ENCODE peak calls at places on chromosomes 4 and X, in four cellular contexts. H is A549, N is DND-41, Y is H9. U is an unnamed sample.
A peak's percentile ranks its signal among the peaks of the same experiment; 100 is the strongest.

GRCh38 chrX:17846045-17846444 is 15.1 kb downstream of the RAI2 start:
- DNase-seq in H (no peak), N (no peak), Y (no peak), U (no peak)

GRCh38 chrX:135421932-135422809 is at the start of gene SMIM10L2A:
- DNase-seq in H (no peak), N (no peak), Y (no peak), U (no peak)

GRCh38 chr4:105551968-105552746 is at the start of gene ARHGEF38:
- DNase-seq in Y (peak; percentile 47), N (no peak), H (no peak), U (peak; percentile 95)

GRCh38 chr4:183348706-183349659 is 26.8 kb upstream of the CLDN24 start:
- DNase-seq in H (no peak), N (no peak), Y (no peak), U (no peak)

GRCh38 chr4:73729534-73730165 is 10.7 kb upstream of the CXCL8 start:
- DNase-seq in N (peak; percentile 56), H (peak; percentile 43), Y (peak; percentile 71), U (peak; percentile 70)

GRCh38 chrX:135520022-135520552 is 373 bp upstream of the INTS6L start:
- DNase-seq in Y (no peak), N (no peak), H (no peak), U (peak; percentile 17)

GRCh38 chr4:138751290-138751689 is 264.3 kb upstream of the NOCT start:
- DNase-seq in H (no peak), Y (no peak), N (no peak), U (no peak)

GRCh38 chr4:67603310-67604028 is 44.9 kb downstream of the STAP1 start:
- DNase-seq in Y (no peak), N (no peak), H (no peak), U (no peak)

GRCh38 chr4:149574973-149575372 is 240.7 kb downstream of the IQCM start:
- DNase-seq in N (no peak), H (no peak), Y (no peak), U (peak; percentile 14)

GRCh38 chrX:15349046-15349445 is 13.7 kb upstream of the PIGA start:
- DNase-seq in N (peak; percentile 6), H (peak; percentile 31), Y (peak; percentile 51), U (peak; percentile 47)

GRCh38 chrX:130799393-130799792 is 103.6 kb downstream of the ENOX2 start:
- DNase-seq in N (no peak), H (no peak), Y (no peak), U (no peak)

GRCh38 chr4:158538176-158538575 is 16.5 kb downstream of the RXFP1 start:
- DNase-seq in N (no peak), H (no peak), Y (no peak), U (no peak)

GRCh38 chr4:36385951-36386561 is 104.6 kb downstream of the DTHD1 start:
- DNase-seq in H (no peak), N (peak; percentile 45), Y (no peak), U (peak; percentile 69)

GRCh38 chr4:75340561-75340960 is 173.6 kb downstream of the RCHY1 start:
- DNase-seq in N (no peak), H (no peak), Y (no peak), U (no peak)

GRCh38 chr4:127555106-127555505 is 77.7 kb upstream of the INTU start:
- DNase-seq in Y (no peak), H (no peak), N (no peak), U (no peak)

GRCh38 chr4:2489841-2490552 is 21.1 kb downstream of the RNF4 start:
- DNase-seq in Y (no peak), H (no peak), N (no peak), U (no peak)

GRCh38 chrX:38036471-38036870 is 30.1 kb downstream of the SYTL5 start:
- DNase-seq in N (no peak), Y (no peak), H (no peak), U (no peak)

GRCh38 chr4:119314356-119314755 is 7.6 kb downstream of the FABP2 start:
- DNase-seq in Y (no peak), N (no peak), H (no peak), U (peak; percentile 55)

GRCh38 chr4:47954245-47954644 is 39.9 kb upstream of the NFXL1 start:
- DNase-seq in N (no peak), H (no peak), Y (no peak), U (no peak)

GRCh38 chr4:90486346-90486745 is 359.2 kb downstream of the CCSER1 start:
- DNase-seq in H (no peak), N (no peak), Y (no peak), U (no peak)

GRCh38 chr4:153488719-153489384 is 22.7 kb downstream of the TMEM131L start:
- DNase-seq in H (no peak), Y (peak; percentile 54), N (peak; percentile 34), U (no peak)

GRCh38 chr4:133865606-133866327 is 335.8 kb downstream of the PABPC4L start:
- DNase-seq in Y (no peak), H (peak; percentile 3), N (no peak), U (no peak)

GRCh38 chrX:71958281-71958675 is 47.6 kb downstream of the NHSL2 start:
- DNase-seq in N (no peak), H (no peak), Y (no peak), U (no peak)

GRCh38 chr4:110364911-110365520 is 110.9 kb upstream of the ENPEP start:
- DNase-seq in H (no peak), Y (no peak), N (no peak), U (no peak)

GRCh38 chr4:133982533-133983224 is 218.9 kb downstream of the PABPC4L start:
- DNase-seq in H (no peak), N (no peak), Y (no peak), U (no peak)

GRCh38 chr4:99723555-99724450 is 66.2 kb upstream of the C4orf54 start:
- DNase-seq in Y (peak; percentile 31), H (peak; percentile 38), N (no peak), U (no peak)

GRCh38 chr4:42750091-42750490 is 93.2 kb upstream of the ATP8A1 start:
- DNase-seq in Y (no peak), N (no peak), H (no peak), U (peak; percentile 28)

GRCh38 chr4:58723954-58724353 is 1613.8 kb upstream of the IGFBP7 start:
- DNase-seq in H (no peak), Y (no peak), N (no peak), U (no peak)

GRCh38 chrX:13151806-13152510 is 107.5 kb upstream of the FAM9C start:
- DNase-seq in Y (no peak), H (no peak), N (peak; percentile 74), U (no peak)

GRCh38 chr4:38008493-38009120 is 48.4 kb downstream of the PTTG2 start:
- DNase-seq in N (no peak), Y (no peak), H (no peak), U (no peak)

GRCh38 chrX:107684956-107685385 is 56.7 kb downstream of the PRPS1 start:
- DNase-seq in Y (peak; percentile 78), N (no peak), H (no peak), U (peak; percentile 30)

GRCh38 chr4:19508442-19508841 is 743.3 kb upstream of the SLIT2 start:
- DNase-seq in Y (no peak), H (no peak), N (no peak), U (no peak)

GRCh38 chr4:37891221-37892159 is 606 bp downstream of the TBC1D1 start:
- DNase-seq in N (peak; percentile 73), Y (peak; percentile 46), H (peak; percentile 8), U (peak; percentile 84)

GRCh38 chr4:120870279-120870673 is 52.2 kb downstream of the PRDM5 start:
- DNase-seq in N (peak; percentile 7), Y (peak; percentile 66), H (no peak), U (no peak)
- H3K27ac ChIP-seq in N (no peak overlapping the region), Y (no peak overlapping the region), H (no peak overlapping the region), U (no peak overlapping the region)

DNA sequence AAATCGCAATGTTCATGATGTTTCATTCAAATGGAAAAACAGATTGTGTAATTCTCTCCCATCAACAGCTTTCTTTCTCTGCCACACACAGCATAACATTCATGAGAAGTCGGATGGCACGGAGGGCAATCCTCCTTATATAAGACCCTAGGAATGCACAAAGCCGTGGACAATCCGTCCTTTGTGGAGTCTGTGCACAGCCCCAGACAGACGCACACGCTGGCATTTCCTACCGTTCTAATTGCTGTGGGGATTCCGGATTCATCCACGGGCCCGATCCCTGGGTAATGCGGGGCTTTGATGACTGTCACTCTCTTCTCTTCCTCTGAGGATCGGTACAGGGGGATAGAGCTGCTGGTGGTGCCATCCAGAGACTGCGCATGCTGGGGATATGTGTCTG is 121.9 kb upstream of the PDLIM3 start:
- DNase-seq in N (no peak), Y (no peak), H (no peak), U (no peak)
- H3K27ac ChIP-seq in N (no peak overlapping the region), Y (no peak overlapping the region), H (no peak overlapping the region), U (no peak overlapping the region)

GRCh38 chr4:142238589-142238988 is 602.2 kb downstream of the IL15 start:
- DNase-seq in N (no peak), H (no peak), Y (no peak), U (no peak)
- H3K27ac ChIP-seq in N (no peak overlapping the region), H (no peak overlapping the region), Y (no peak overlapping the region), U (no peak overlapping the region)

GRCh38 chr4:78809928-78810835 is 34.0 kb downstream of the BMP2K start:
- DNase-seq in Y (no peak), N (no peak), H (no peak), U (no peak)

GRCh38 chr4:78806943-78807458 is 30.9 kb downstream of the BMP2K start:
- DNase-seq in N (no peak), H (no peak), Y (no peak), U (no peak)

GRCh38 chr4:78811034-78811433 is 34.9 kb downstream of the BMP2K start:
- DNase-seq in Y (no peak), H (no peak), N (no peak), U (no peak)

DNA sequence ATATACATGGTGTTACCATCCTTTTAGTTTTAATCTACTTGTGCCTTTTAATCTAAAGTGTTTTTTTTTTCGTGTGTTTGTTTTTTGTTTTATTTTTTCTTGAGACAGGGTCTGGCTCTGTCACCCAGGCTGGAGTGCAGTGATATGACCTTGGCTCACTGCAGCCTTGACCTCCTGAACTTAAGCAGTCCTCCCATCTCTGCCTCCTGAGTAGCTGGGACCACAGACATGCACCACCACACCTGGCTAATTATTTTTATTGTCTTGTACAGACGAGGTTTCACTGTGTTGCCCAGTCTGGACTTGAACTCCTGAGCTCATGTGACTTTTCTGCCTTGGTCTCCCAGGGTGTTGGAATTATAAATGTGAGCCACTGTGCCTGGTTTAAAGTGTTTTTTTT is 33.1 kb downstream of the BMP2K start:
- DNase-seq in H (no peak), Y (no peak), N (no peak), U (no peak)
- H3K27ac ChIP-seq in H (no peak overlapping the region), Y (no peak overlapping the region), N (no peak overlapping the region), U (no peak overlapping the region)

GRCh38 chr4:81599646-81600231 is 128.0 kb upstream of the RASGEF1B start:
- DNase-seq in N (no peak), Y (no peak), H (no peak), U (no peak)

GRCh38 chr4:81592698-81593097 is 121.0 kb upstream of the RASGEF1B start:
- DNase-seq in N (no peak), Y (no peak), H (no peak), U (no peak)

GRCh38 chr4:81594495-81595169 is 122.9 kb upstream of the RASGEF1B start:
- DNase-seq in Y (no peak), H (no peak), N (no peak), U (no peak)

GRCh38 chr4:81595287-81595686 is 123.6 kb upstream of the RASGEF1B start:
- DNase-seq in Y (no peak), N (no peak), H (no peak), U (no peak)

GRCh38 chr4:81595798-81596610 is 124.3 kb upstream of the RASGEF1B start:
- DNase-seq in Y (no peak), N (no peak), H (no peak), U (no peak)
- H3K27ac ChIP-seq in Y (no peak overlapping the region), N (no peak overlapping the region), H (no peak overlapping the region), U (no peak overlapping the region)

U was measured in MM.1S.